ENCODE peak calls at places on chromosome 10, in five cellular contexts. R is brain microvascular endothelial cell, A is heart right ventricle, I is transverse colon, G is spleen. M is an unnamed sample. For H3K36me3, the result is how much of the 10 kb centered on the place peaks cover.

GRCh38 chr10:13891542-13892431 is 305.0 kb downstream of the PRPF18 start:
- DNase-seq in A (no peak), R (no peak), I (no peak), G (no peak), M (no peak)

GRCh38 chr10:63799511-63799910 is 278.3 kb downstream of the REEP3 start:
- DNase-seq in I (no peak), A (no peak), R (no peak), G (no peak), M (no peak)

GRCh38 chr10:44320727-44321126 is 64.2 kb downstream of the CXCL12 start:
- DNase-seq in A (no peak), R (no peak), I (no peak), G (no peak), M (no peak)

GRCh38 chr10:48801026-48801425 is 116.4 kb downstream of the WDFY4 start:
- DNase-seq in A (no peak), G (no peak), R (no peak), I (no peak), M (peak)

GRCh38 chr10:51675088-51675487 is 24.3 kb downstream of the CSTF2T start:
- DNase-seq in G (no peak), I (no peak), R (no peak), A (no peak), M (no peak)

GRCh38 chr10:132933308-132934042 is 8.9 kb downstream of the CFAP46 start:
- DNase-seq in G (no peak), I (no peak), A (no peak), R (no peak), M (no peak)

GRCh38 chr10:3588816-3589215 is 196.2 kb downstream of the KLF6 start:
- DNase-seq in A (no peak), R (no peak), G (no peak), I (no peak), M (no peak)

GRCh38 chr10:101367569-101368453 is 13.8 kb downstream of the BTRC start:
- DNase-seq in A (no peak), R (peak), I (no peak), G (no peak), M (no peak)

GRCh38 chr10:58743466-58744115 is 230.9 kb downstream of the BICC1 start:
- DNase-seq in R (peak), G (no peak), A (no peak), I (no peak), M (no peak)

GRCh38 chr10:20142311-20142710 is 326.1 kb downstream of the PLXDC2 start:
- DNase-seq in I (no peak), G (no peak), A (no peak), R (no peak), M (no peak)

GRCh38 chr10:53690556-53691240 is 918.1 kb upstream of the MBL2 start:
- DNase-seq in A (no peak), I (no peak), G (no peak), R (no peak), M (no peak)

GRCh38 chr10:5517546-5517945 is 7.2 kb upstream of the CALML3 start:
- DNase-seq in A (no peak), I (no peak), G (no peak), R (no peak), M (no peak)

GRCh38 chr10:17213646-17214349 is 12.3 kb upstream of the TRDMT1 start:
- DNase-seq in G (no peak), I (no peak), A (no peak), R (peak), M (no peak)

GRCh38 chr10:133275683-133276092 is 980 bp downstream of the ADAM8 start:
- DNase-seq in R (no peak), G (no peak), I (no peak), A (no peak), M (no peak)

GRCh38 chr10:31758495-31758894 is 170.1 kb downstream of the ARHGAP12 start:
- DNase-seq in A (no peak), G (no peak), I (no peak), R (no peak), M (no peak)

DNA sequence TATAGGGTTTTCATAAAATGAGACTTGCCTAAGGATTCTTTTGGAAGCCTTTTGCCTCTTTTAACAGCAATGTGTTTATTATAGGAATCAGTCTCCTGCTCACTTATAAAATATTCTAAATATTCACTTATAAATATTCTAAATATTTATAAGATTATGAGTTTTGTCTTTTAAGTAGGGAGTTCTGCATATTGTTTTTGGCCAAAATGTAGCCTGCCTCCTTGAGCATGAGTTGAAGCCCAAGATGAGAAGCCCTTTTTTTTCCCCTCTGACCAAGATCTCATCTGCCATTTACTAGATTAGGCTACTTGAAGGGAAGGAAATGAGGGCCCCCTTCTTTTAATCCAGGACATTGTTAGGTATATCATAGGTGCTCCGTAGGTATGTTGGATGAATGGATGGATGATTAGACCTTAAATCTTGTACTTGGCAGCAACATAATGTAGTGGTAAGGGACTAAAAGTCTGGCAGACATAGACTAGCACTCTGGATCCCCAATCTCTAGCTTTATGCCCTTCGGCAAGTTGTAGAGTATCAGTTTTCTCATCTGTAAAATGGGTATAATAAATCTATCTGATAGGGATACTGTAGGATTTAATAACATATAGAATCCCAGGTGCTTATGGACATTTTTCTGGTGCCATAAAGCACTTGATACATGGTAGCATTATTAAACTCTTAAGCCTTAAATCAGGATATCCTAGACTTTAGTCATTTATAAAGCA is 59.1 kb downstream of the ARID5B start:
- DNase-seq in A (no peak), I (no peak), G (no peak), R (no peak), M (no peak)
- H3K36me3 ChIP-seq in A (under half), I (under half), G (under half), R (under half), M (under half)

GRCh38 chr10:96913910-96914309 is 81.8 kb downstream of the LCOR start:
- DNase-seq in R (no peak), G (no peak), I (no peak), A (no peak), M (no peak)
- H3K36me3 ChIP-seq in R (under half), G (under half), I (under half), A (under half), M (under half)

GRCh38 chr10:97390096-97390495 is 11.0 kb downstream of the RRP12 start:
- DNase-seq in A (no peak), I (no peak), G (no peak), R (no peak), M (no peak)
- H3K36me3 ChIP-seq in A (under half), I (under half), G (under half), R (half or more), M (under half)

GRCh38 chr10:62012318-62012717 is 110.8 kb downstream of the ARID5B start:
- DNase-seq in R (no peak), G (no peak), I (no peak), A (no peak), M (no peak)
- H3K36me3 ChIP-seq in R (under half), G (under half), I (under half), A (under half), M (under half)

DNA sequence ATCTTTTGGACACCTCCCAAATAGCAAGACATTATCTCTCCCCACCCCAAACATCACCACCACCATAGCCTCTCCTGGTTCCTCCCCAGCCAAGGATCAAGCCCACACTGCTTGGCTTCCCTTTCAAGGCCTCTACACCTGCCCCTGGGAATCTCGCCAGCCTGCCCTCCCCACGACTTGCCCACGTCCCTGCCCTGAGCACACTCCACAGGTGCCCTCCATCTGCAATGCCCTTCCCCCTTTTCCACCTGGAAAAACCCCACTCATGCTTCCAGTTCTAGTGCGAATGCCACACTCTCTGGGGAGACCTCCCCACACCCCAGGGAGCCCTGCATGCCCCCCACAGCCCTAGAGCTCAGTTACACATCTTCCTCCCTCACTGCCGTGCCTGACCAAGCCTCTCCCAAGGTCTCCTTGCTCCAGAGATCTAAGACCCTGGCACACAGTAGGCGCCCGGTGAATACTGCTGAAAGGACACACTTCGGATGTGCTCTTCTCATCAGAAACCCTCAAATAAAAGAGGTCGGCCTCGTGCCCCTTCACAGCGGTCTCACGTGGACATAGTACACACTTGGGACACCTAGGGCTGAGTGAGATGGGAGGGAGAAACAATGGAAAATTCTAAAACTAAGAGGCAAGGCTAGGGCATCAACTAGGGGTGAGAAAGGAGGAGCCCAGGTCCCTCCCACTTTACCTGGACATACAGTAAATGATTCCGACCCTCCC is 91.4 kb downstream of the DLG5 start:
- DNase-seq in A (no peak), G (peak), R (no peak), I (no peak), M (no peak)
- H3K36me3 ChIP-seq in A (under half), G (under half), R (under half), I (under half), M (under half)

GRCh38 chr10:124120410-124121061 is 27.1 kb upstream of the CHST15 start:
- DNase-seq in A (no peak), R (no peak), G (no peak), I (no peak), M (no peak)

GRCh38 chr10:124124123-124124768 is 30.8 kb upstream of the CHST15 start:
- DNase-seq in A (peak), I (no peak), G (peak), R (no peak), M (no peak)

GRCh38 chr10:124123141-124123540 is 29.7 kb upstream of the CHST15 start:
- DNase-seq in I (no peak), R (peak), G (peak), A (no peak), M (no peak)

GRCh38 chr10:124119933-124120332 is 26.5 kb upstream of the CHST15 start:
- DNase-seq in G (no peak), I (no peak), A (peak), R (no peak), M (no peak)

DNA sequence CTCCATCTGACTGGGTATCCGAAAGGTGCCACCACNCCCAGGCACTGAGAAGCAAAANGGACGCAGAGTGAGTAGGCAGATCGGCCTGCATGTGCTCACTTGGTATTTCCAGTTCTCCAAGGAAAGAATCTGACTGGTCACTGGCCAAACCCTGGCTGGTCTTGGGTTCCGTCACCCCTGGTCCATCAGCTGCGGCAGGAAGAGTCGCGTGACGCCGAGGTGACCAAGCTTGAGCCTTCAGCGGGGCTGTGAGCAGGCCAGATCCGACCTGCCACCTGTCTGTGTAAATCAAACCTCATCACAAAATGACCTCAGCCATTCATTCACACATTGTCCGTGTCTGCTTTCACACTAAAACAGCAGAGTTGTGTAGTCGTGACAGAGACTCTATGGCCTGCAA is 28.8 kb upstream of the CHST15 start:
- DNase-seq in A (no peak), R (no peak), I (no peak), G (no peak), M (no peak)
- H3K36me3 ChIP-seq in A (under half), R (under half), I (under half), G (under half), M (under half)

GRCh38 chr10:32929634-32930033 is 28.4 kb downstream of the ITGB1 start:
- DNase-seq in G (no peak), R (no peak), I (no peak), A (no peak), M (no peak)

GRCh38 chr10:32922164-32922563 is 35.9 kb downstream of the ITGB1 start:
- DNase-seq in A (no peak), R (no peak), I (no peak), G (no peak), M (no peak)

GRCh38 chr10:32927750-32928149 is 30.3 kb downstream of the ITGB1 start:
- DNase-seq in A (no peak), I (no peak), G (no peak), R (no peak), M (no peak)

DNA sequence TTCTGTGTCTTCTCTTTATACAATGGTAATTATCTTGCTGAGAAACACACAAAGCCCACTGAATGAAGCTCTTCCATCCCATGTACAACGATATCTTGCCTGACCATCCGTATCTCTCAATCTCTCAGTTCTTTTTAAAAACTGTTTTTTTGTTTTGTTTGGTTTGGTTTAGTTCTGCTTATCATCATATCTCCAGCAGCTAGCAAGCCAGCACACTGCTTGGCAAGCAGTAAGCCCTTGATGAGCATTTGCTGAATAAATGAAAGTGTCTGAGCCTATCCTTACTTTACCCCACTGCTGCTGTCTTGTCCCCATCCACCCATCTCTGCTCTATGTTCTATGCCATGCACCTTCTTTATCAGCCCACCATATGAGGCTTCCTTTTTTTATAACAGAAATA is 34.2 kb downstream of the ITGB1 start:
- DNase-seq in A (no peak), G (no peak), I (no peak), R (no peak), M (no peak)
- H3K36me3 ChIP-seq in A (half or more), G (under half), I (half or more), R (half or more), M (under half)

M was measured in BJ.